ENCODE peak calls at places on chromosomes 12 and 14, in nine cellular contexts. T, P, Q, S, F, V, Y, N and A are unnamed samples.

GRCh38 chr12:67394600-67394999 is 125.4 kb downstream of the CAND1 start:
- DNase-seq in V (no peak), Y (no peak), Q (peak), F (no peak), N (no peak), S (peak), P (no peak), T (peak), A (no peak)

GRCh38 chr14:60757617-60758016 is 23.1 kb downstream of the MNAT1 start:
- DNase-seq in Y (no peak), T (no peak), P (no peak), F (no peak), V (no peak), N (no peak), Q (peak), S (no peak), A (no peak)

GRCh38 chr14:73424453-73424852 is 33.9 kb downstream of the NUMB start:
- DNase-seq in Y (no peak), V (peak), N (no peak), P (no peak), T (no peak), F (no peak), Q (no peak), S (no peak), A (no peak)

GRCh38 chr12:108237272-108237671 is 101.8 kb downstream of the CMKLR1 start:
- DNase-seq in P (no peak), S (no peak), Y (no peak), V (no peak), T (peak), F (no peak), N (no peak), Q (no peak), A (no peak)

GRCh38 chr12:131834798-131835615 is 6.8 kb downstream of the MMP17 start:
- DNase-seq in V (no peak), Q (no peak), F (no peak), T (no peak), N (peak), S (peak), P (no peak), Y (peak), A (no peak)

GRCh38 chr14:96086032-96086431 is 46.9 kb downstream of the C14orf132 start:
- DNase-seq in Y (no peak), N (no peak), Q (peak), F (no peak), V (no peak), T (no peak), P (peak), S (peak), A (no peak)

GRCh38 chr12:20555015-20555414 is 140.1 kb upstream of the SLCO1C1 start:
- DNase-seq in F (no peak), N (peak), Q (no peak), S (no peak), Y (no peak), T (no peak), P (no peak), V (no peak), A (no peak)

GRCh38 chr12:6697584-6698351 is 2.8 kb downstream of the PIANP start:
- DNase-seq in T (peak), P (peak), V (peak), N (no peak), F (no peak), Q (peak), S (no peak), Y (peak), A (peak)

GRCh38 chr14:101980700-101981099 is 16.3 kb downstream of the DYNC1H1 start:
- DNase-seq in V (peak), Y (peak), Q (peak), P (peak), F (no peak), S (peak), N (no peak), T (no peak), A (peak)

GRCh38 chr12:38985961-38986360 is 80.6 kb upstream of the CPNE8 start:
- DNase-seq in V (no peak), Y (no peak), P (no peak), N (no peak), Q (no peak), S (no peak), F (no peak), T (no peak), A (no peak)

GRCh38 chr14:100578552-100578951 is 8.7 kb downstream of the BEGAIN start:
- DNase-seq in F (no peak), N (no peak), V (no peak), S (no peak), T (no peak), P (no peak), Y (no peak), Q (peak), A (no peak)

GRCh38 chr12:118999107-118999506 is 17.8 kb downstream of the SRRM4 start:
- DNase-seq in F (no peak), N (no peak), Q (no peak), S (no peak), P (no peak), Y (no peak), T (no peak), V (no peak), A (no peak)

GRCh38 chr12:2300886-2301285 is 248.1 kb downstream of the CACNA1C start:
- DNase-seq in Q (no peak), Y (no peak), S (no peak), T (no peak), P (no peak), V (no peak), F (no peak), N (no peak), A (no peak)

GRCh38 chr12:101414533-101415119 is 7.1 kb upstream of the ARL1 start:
- DNase-seq in Y (no peak), Q (peak), T (peak), V (peak), P (peak), N (no peak), F (no peak), S (no peak), A (no peak)

GRCh38 chr12:56298828-56299227 is 1.3 kb downstream of the CS start:
- DNase-seq in N (no peak), V (no peak), Q (no peak), T (no peak), P (no peak), F (peak), Y (no peak), S (no peak), A (no peak)

GRCh38 chr14:62079035-62079434 is 316.8 kb downstream of the SNAPC1 start:
- DNase-seq in Y (no peak), V (no peak), T (no peak), P (no peak), N (no peak), Q (no peak), F (no peak), S (no peak), A (no peak)

GRCh38 chr12:779745-780734 is 27.7 kb downstream of the WNK1 start:
- DNase-seq in F (no peak), S (no peak), Y (no peak), T (no peak), V (no peak), P (peak), N (no peak), Q (peak), A (no peak)

GRCh38 chr12:33226671-33227070 is 212.9 kb downstream of the SYT10 start:
- DNase-seq in F (no peak), P (no peak), Y (no peak), V (no peak), S (no peak), T (no peak), Q (no peak), N (no peak), A (no peak)

GRCh38 chr12:121038861-121039654 is at the start of gene OASL:
- DNase-seq in Y (peak), Q (peak), V (no peak), T (no peak), F (peak), S (no peak), P (peak), N (no peak), A (peak)

GRCh38 chr12:7782055-7782454 is 7.1 kb upstream of the NANOG start:
- DNase-seq in N (no peak), Q (no peak), T (no peak), P (no peak), F (no peak), V (no peak), Y (no peak), S (no peak), A (no peak)

GRCh38 chr12:81263072-81263471 is 185.2 kb downstream of the ACSS3 start:
- DNase-seq in S (no peak), F (no peak), P (no peak), V (no peak), Q (no peak), Y (no peak), T (no peak), N (no peak), A (no peak)

GRCh38 chr14:66842911-66843572 is 335.1 kb downstream of the GPHN start:
- DNase-seq in T (no peak), N (no peak), Y (no peak), V (no peak), F (no peak), S (no peak), Q (no peak), P (no peak), A (no peak)

GRCh38 chr14:75119056-75119455 is 7.8 kb downstream of the NEK9 start:
- DNase-seq in T (no peak), Q (no peak), F (no peak), V (no peak), N (no peak), P (no peak), S (no peak), Y (no peak), A (no peak)

GRCh38 chr14:90553298-90553920 is 156.6 kb downstream of the CALM1 start:
- DNase-seq in Q (no peak), Y (no peak), S (no peak), T (peak), P (no peak), F (no peak), N (no peak), V (no peak), A (no peak)
- TF ChIP-seq CTCF in Q (no peak), Y (no peak), S (no peak), T (no peak), P (no peak), F (no peak), N (no peak), V (no peak), A (no peak)

DNA sequence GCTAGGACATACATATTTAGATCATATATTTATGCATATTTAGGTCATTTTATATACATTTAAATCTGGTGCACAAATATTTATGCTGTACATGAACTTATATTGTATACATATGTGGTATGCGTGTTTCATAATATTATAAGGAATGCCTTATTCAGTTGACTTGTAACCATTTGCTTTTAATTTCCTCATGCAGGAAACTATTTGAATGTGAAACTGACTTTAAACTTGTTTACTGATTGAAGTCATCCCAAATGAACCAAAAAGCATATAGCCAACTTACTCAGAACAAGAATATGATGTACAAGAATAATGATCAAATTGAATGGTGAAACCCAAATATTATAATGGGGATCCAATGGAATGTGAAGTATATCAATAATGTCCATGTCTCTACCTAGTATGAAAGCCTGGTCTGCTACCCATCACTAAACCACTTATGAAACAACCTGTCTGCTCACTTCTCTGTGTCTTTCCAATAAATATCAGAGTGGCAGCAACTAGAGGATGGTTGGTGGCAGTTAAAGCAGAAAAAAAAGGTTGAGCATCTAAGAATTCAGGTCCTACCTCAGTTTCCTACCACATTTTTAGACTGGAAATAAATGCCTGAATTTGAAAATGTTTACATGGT is 38.3 kb downstream of the RPS6KA5 start:
- DNase-seq in F (no peak), S (no peak), V (no peak), T (no peak), N (no peak), P (no peak), Q (no peak), Y (no peak), A (no peak)
- H3K27ac ChIP-seq in F (peak), S (peak), V (peak), T (no peak), N (peak), P (peak), Q (no peak), Y (no peak), A (peak)

GRCh38 chr14:35342160-35343010 is 50.2 kb downstream of the PSMA6 start:
- DNase-seq in T (no peak), Q (no peak), S (no peak), V (no peak), F (no peak), N (no peak), Y (peak), P (no peak), A (peak)
- H3K4me3 ChIP-seq in T (no peak), Q (no peak), S (no peak), V (no peak), F (peak), N (no peak), Y (peak), P (no peak), A (no peak)

GRCh38 chr14:33477752-33478151 is 473.1 kb downstream of the EGLN3 start:
- DNase-seq in V (no peak), P (no peak), T (peak), Y (no peak), F (no peak), N (no peak), S (no peak), Q (no peak), A (no peak)

GRCh38 chr14:33469898-33470297 is 481.0 kb downstream of the EGLN3 start:
- DNase-seq in Q (no peak), Y (peak), N (no peak), V (no peak), T (no peak), P (no peak), F (no peak), S (no peak), A (no peak)

GRCh38 chr14:33480589-33481184 is 470.2 kb downstream of the EGLN3 start:
- DNase-seq in S (no peak), T (no peak), Y (no peak), F (no peak), V (no peak), P (no peak), Q (no peak), N (no peak), A (no peak)

GRCh38 chr14:33475623-33476022 is 475.3 kb downstream of the EGLN3 start:
- DNase-seq in N (no peak), Q (peak), P (no peak), S (no peak), V (peak), T (peak), F (no peak), Y (peak), A (no peak)
- TF ChIP-seq CTCF in N (no peak), Q (peak), P (peak), S (peak), V (no peak), T (peak), F (peak), Y (no peak), A (no peak)

GRCh38 chr14:76948976-76949375 is 79.5 kb downstream of the IRF2BPL start:
- DNase-seq in F (no peak), Q (no peak), Y (no peak), P (no peak), T (no peak), V (no peak), N (no peak), S (no peak), A (no peak)
- H3K27ac ChIP-seq in F (peak), Q (no peak), Y (no peak), P (peak), T (peak), V (no peak), N (peak), S (peak), A (no peak)